ENCODE peak calls at places on chromosomes 12 and 14, in five cellular contexts. V is endothelial cell; K is amygdala; N is stimulated activated CD4-positive, alpha-beta T cell treated with anti-CD3 and anti-CD28 coated beads, Interleukin-2, amount 100 ng/mL, for 48 hours; I is stimulated activated CD8-positive, alpha-beta memory T cell treated with anti-CD3 and anti-CD28 coated beads, Interleukin-15, amount 100 ng/mL, for 1 hour. T is an unnamed sample.

GRCh38 chr14:31159682-31160296 is 47.8 kb downstream of the HECTD1 start:
- DNase-seq in I (no peak), V (no peak), K (no peak), N (no peak), T (no peak)

GRCh38 chr12:90832427-90832826 is 122.5 kb downstream of the CCER1 start:
- DNase-seq in I (no peak), K (no peak), N (no peak), V (no peak), T (no peak)

GRCh38 chr12:48817957-48818830 is at the start of gene CACNB3:
- DNase-seq in V (peak; percentile 72), K (peak; percentile 49), N (peak; percentile 70), I (peak; percentile 56), T (peak; percentile 65)

GRCh38 chr12:112927475-112927874 is 10.8 kb upstream of the OAS3 start:
- DNase-seq in V (no peak), I (no peak), N (no peak), K (no peak), T (no peak)

GRCh38 chr12:42507589-42507988 is 82.0 kb downstream of the PRICKLE1 start:
- DNase-seq in V (no peak), I (no peak), K (no peak), N (no peak), T (no peak)

GRCh38 chr14:20667957-20668356 is 16.4 kb upstream of the RNASE4 start:
- DNase-seq in N (no peak), V (no peak), K (no peak), I (no peak), T (no peak)

GRCh38 chr14:91415794-91416743 is 1.6 kb downstream of the CCDC88C start:
- DNase-seq in V (no peak), N (peak; percentile 57), I (no peak), K (no peak), T (no peak)

GRCh38 chr12:26678697-26679660 is 154.0 kb downstream of the ITPR2 start:
- DNase-seq in K (no peak), I (no peak), V (no peak), N (no peak), T (no peak)

GRCh38 chr12:13211859-13212664 is 15.5 kb downstream of the EMP1 start:
- DNase-seq in I (peak; percentile 39), N (peak; percentile 60), V (peak; percentile 72), K (peak; percentile 43), T (peak; percentile 61)

T was measured in progenitor cell of endocrine pancreas.